ENCODE peak calls at places on chromosomes 12 and 14, in six cellular contexts. R, T, L, O, M and K are unnamed samples.

GRCh38 chr12:132488127-132489077 is 1.5 kb upstream of the FBRSL1 start:
- DNase-seq in M (no peak), O (no peak), L (no peak), T (no peak), R (no peak), K (peak; percentile 31)

GRCh38 chr14:88189040-88189839 is 133.8 kb downstream of the KCNK10 start:
- DNase-seq in M (peak; percentile 95), R (peak; percentile 85), L (peak; percentile 88), O (peak; percentile 90), T (peak; percentile 78), K (peak; percentile 73)

GRCh38 chr12:106455100-106455499 is 97.6 kb downstream of the POLR3B start:
- DNase-seq in T (peak; percentile 25), L (no peak), O (no peak), R (no peak), M (no peak), K (no peak)

GRCh38 chr14:26286806-26287205 is 311.0 kb downstream of the NOVA1 start:
- DNase-seq in T (no peak), R (no peak), M (no peak), O (no peak), L (no peak), K (no peak)

GRCh38 chr14:99121027-99121875 is 150.7 kb downstream of the BCL11B start:
- DNase-seq in L (no peak), T (no peak), R (no peak), O (no peak), M (peak; percentile 43), K (no peak)

GRCh38 chr12:24948452-24948815 is 467 bp downstream of the BCAT1 start:
- DNase-seq in T (peak; percentile 48), R (peak; percentile 56), L (no peak), O (no peak), M (peak; percentile 81), K (peak; percentile 59)

GRCh38 chr14:93891756-93892504 is 35.2 kb upstream of the FAM181A start:
- DNase-seq in L (no peak), M (peak; percentile 61), T (no peak), R (no peak), O (no peak), K (no peak)

GRCh38 chr14:98176910-98177309 is 1095.1 kb downstream of the BCL11B start:
- DNase-seq in R (no peak), O (no peak), L (no peak), T (no peak), M (no peak), K (no peak)

GRCh38 chr12:132029503-132030300 is 80.0 kb downstream of the EP400 start:
- DNase-seq in R (no peak), T (no peak), O (no peak), M (peak; percentile 75), L (no peak), K (no peak)

GRCh38 chr12:72869025-72869424 is 596.9 kb downstream of the TRHDE start:
- DNase-seq in T (no peak), R (no peak), M (no peak), L (no peak), O (no peak), K (no peak)

GRCh38 chr12:26028953-26029740 is 70.7 kb downstream of the RASSF8 start:
- DNase-seq in M (peak; percentile 72), O (peak; percentile 38), R (peak; percentile 33), L (no peak), T (peak; percentile 26), K (peak; percentile 45)

GRCh38 chr12:6327159-6327558 is 14.7 kb downstream of the TNFRSF1A start:
- DNase-seq in T (no peak), R (no peak), L (no peak), O (no peak), M (no peak), K (no peak)

GRCh38 chr12:132272706-132273105 is 56.7 kb downstream of the GALNT9 start:
- DNase-seq in O (no peak), M (no peak), R (no peak), L (no peak), T (no peak), K (no peak)

GRCh38 chr12:1579626-1580025 is 14.8 kb downstream of the FBXL14 start:
- DNase-seq in M (no peak), R (peak; percentile 59), O (no peak), T (no peak), L (no peak), K (no peak)

GRCh38 chr14:100540926-100541620 is 46.1 kb downstream of the BEGAIN start:
- DNase-seq in O (no peak), M (no peak), R (no peak), T (no peak), L (no peak), K (no peak)

GRCh38 chr12:105214670-105215375 is 21.2 kb downstream of the APPL2 start:
- DNase-seq in T (no peak), O (peak; percentile 76), L (no peak), M (no peak), R (peak; percentile 18), K (no peak)

GRCh38 chr12:108912361-108912760 is 32.5 kb downstream of the DAO start:
- DNase-seq in R (no peak), O (no peak), L (no peak), M (no peak), T (no peak), K (no peak)

GRCh38 chr12:94938583-94938982 is 64.9 kb downstream of the NDUFA12 start:
- DNase-seq in L (no peak), R (no peak), O (no peak), T (no peak), M (no peak), K (no peak)

GRCh38 chr12:104604070-104604994 is 147.6 kb downstream of the CHST11 start:
- DNase-seq in M (peak; percentile 85), R (peak; percentile 93), L (peak; percentile 90), O (no peak), T (peak; percentile 69), K (peak; percentile 88)

GRCh38 chr12:110120878-110121277 is 3.3 kb upstream of the IFT81 start:
- DNase-seq in T (no peak), O (no peak), M (no peak), L (no peak), R (no peak), K (no peak)

GRCh38 chr12:14264316-14264715 is 101.2 kb upstream of the ATF7IP start:
- DNase-seq in T (no peak), L (no peak), O (no peak), R (no peak), M (no peak), K (no peak)

GRCh38 chr12:9787340-9787737 is 26.6 kb upstream of the CD69 start:
- DNase-seq in R (peak; percentile 12), L (peak; percentile 21), T (no peak), M (no peak), O (no peak), K (no peak)

GRCh38 chr12:52748578-52748977 is 28.6 kb downstream of the KRT76 start:
- DNase-seq in L (no peak), M (no peak), O (no peak), R (no peak), T (no peak), K (no peak)

GRCh38 chr14:32417956-32418552 is 89.0 kb downstream of the AKAP6 start:
- DNase-seq in R (no peak), T (no peak), M (no peak), O (peak; percentile 84), L (no peak), K (no peak)

GRCh38 chr14:74566174-74567125 is 45.6 kb downstream of the LTBP2 start:
- DNase-seq in R (no peak), T (no peak), L (no peak), O (no peak), M (no peak), K (no peak)

GRCh38 chr12:108305520-108305919 is 33.6 kb downstream of the CMKLR1 start:
- DNase-seq in O (no peak), R (peak; percentile 93), L (peak; percentile 93), T (no peak), M (no peak), K (no peak)

GRCh38 chr12:47022296-47022695 is 57.1 kb upstream of the PCED1B start:
- DNase-seq in T (no peak), R (peak; percentile 43), M (no peak), L (no peak), O (no peak), K (no peak)